ENCODE peak calls at places on chromosomes 12 and 14, in four cellular contexts. B is uterus, A is heart left ventricle, E is AG04450. X is an unnamed sample.

GRCh38 chr14:63764103-63764502 is 36.2 kb upstream of the SGPP1 start:
- DNase-seq in B (no peak), A (no peak), E (peak; percentile 24), X (no peak)

GRCh38 chr12:72134934-72135333 is 137.2 kb upstream of the TRHDE start:
- DNase-seq in B (no peak), A (no peak), E (no peak), X (no peak)

GRCh38 chr12:96177013-96177412 is 17.2 kb upstream of the ELK3 start:
- DNase-seq in B (no peak), A (no peak), E (no peak), X (no peak)

GRCh38 chr12:105573574-105573973 is 243.1 kb downstream of the C12orf75 start:
- DNase-seq in B (no peak), A (no peak), E (no peak), X (no peak)

GRCh38 chr14:100592461-100592871 is 5.2 kb upstream of the BEGAIN start:
- DNase-seq in B (no peak), A (peak; percentile 9), E (no peak), X (no peak)

GRCh38 chr14:105021656-105022275 is 883 bp upstream of the CDCA4 start:
- DNase-seq in B (peak; percentile 54), A (peak; percentile 36), E (no peak), X (peak; percentile 39)

GRCh38 chr12:25384038-25384953 is 133.6 kb upstream of the KRAS start:
- DNase-seq in B (no peak), A (no peak), E (no peak), X (no peak)

GRCh38 chr12:12538535-12538934 is 24.1 kb downstream of the DUSP16 start:
- DNase-seq in B (no peak), A (no peak), E (no peak), X (no peak)

GRCh38 chr12:57205931-57206330 is 10.7 kb upstream of the NXPH4 start:
- DNase-seq in B (no peak), A (no peak), E (no peak), X (no peak)

GRCh38 chr14:30078827-30079402 is 151.3 kb upstream of the PRKD1 start:
- DNase-seq in B (no peak), A (no peak), E (no peak), X (no peak)

GRCh38 chr12:89948266-89949175 is 239.9 kb upstream of the ATP2B1 start:
- DNase-seq in B (no peak), A (no peak), E (no peak), X (no peak)

GRCh38 chr12:132148368-132149045 is 4.2 kb downstream of the NOC4L start:
- DNase-seq in B (no peak), A (no peak), E (no peak), X (peak; percentile 10)

GRCh38 chr14:75229923-75230792 is 48.5 kb upstream of the FOS start:
- DNase-seq in B (no peak), A (no peak), E (no peak), X (no peak)

GRCh38 chr12:41234672-41235071 is 46.6 kb downstream of the PDZRN4 start:
- DNase-seq in B (no peak), A (no peak), E (no peak), X (no peak)

GRCh38 chr14:89669209-89669608 is 252.2 kb upstream of the FOXN3 start:
- DNase-seq in B (no peak), A (peak; percentile 25), E (no peak), X (peak; percentile 30)

GRCh38 chr12:96427269-96427729 is 27.1 kb upstream of the CDK17 start:
- DNase-seq in B (peak; percentile 71), A (peak; percentile 60), E (peak; percentile 100), X (peak; percentile 45)

GRCh38 chr14:56002876-56003625 is 115.2 kb upstream of the PELI2 start:
- DNase-seq in B (no peak), A (no peak), E (no peak), X (no peak)

DNA sequence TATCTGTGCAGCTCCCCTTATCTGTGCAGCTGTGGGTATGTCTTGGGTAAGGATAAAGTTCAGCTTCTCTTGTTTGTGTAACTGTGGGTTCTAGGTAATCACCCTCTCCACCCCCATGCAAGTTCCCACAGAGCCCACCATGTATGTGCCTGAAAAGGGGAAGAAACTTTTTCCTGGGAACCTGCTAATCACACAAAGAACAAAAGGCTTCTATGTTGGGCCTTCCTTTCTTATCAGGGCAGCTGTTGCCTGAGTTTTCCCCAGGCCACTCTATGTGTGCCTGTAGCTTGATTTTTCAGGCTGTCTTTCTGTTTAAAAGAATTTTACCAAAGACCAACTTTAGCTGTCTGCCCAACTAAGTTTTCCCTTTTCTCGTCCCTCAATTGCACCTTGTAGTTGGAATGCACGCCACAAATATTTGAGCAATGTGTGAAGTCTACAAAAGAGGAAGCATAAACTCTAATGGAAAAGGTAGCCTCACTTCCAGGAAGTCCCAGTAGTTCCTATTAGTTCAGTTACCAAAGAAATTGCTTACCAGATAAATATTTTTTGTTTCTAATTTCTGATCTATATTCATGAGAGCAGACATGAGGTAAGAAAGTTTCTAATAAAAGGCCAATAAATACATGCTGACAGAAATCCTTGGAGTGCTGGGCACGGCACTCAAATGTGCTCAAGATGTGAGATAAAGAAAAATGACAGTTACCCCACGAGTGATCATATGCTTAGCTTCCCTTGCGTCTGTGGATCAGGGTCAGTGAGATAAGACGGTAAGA is 2.7 kb upstream of the GALC start:
- DNase-seq in B (no peak), A (no peak), E (no peak), X (peak; percentile 56)
- H3K4me3 ChIP-seq in B (no peak overlapping the region), A (no peak overlapping the region), E (no peak overlapping the region), X (no peak overlapping the region)

GRCh38 chr12:4412462-4412861 is 33.0 kb upstream of the FGF23 start:
- DNase-seq in B (no peak), A (no peak), E (no peak), X (no peak)
- H3K9me3 ChIP-seq in B (no peaks in the 10 kb centered on the region), A (no peaks in the 10 kb centered on the region), E (no peaks in the 10 kb centered on the region), X (no peaks in the 10 kb centered on the region)

GRCh38 chr14:68373847-68374582 is 418.9 kb downstream of the ZFP36L1 start:
- DNase-seq in B (no peak), A (no peak), E (no peak), X (no peak)
- TF ChIP-seq CTCF in B (no peak), A (no peak), E (no peak), X (no peak)

GRCh38 chr12:54018608-54018984 is 9.6 kb upstream of the HOXC6 start:
- DNase-seq in B (peak; percentile 80), A (no peak), E (no peak), X (peak; percentile 85)
- H3K4me3 ChIP-seq in B (peak overlapping the region; percentile 49), A (peak overlapping the region; percentile 41), E (no peak overlapping the region), X (no peak overlapping the region)

GRCh38 chr14:50022661-50023060 is 93.7 kb downstream of the VCPKMT start:
- DNase-seq in B (no peak), A (no peak), E (no peak), X (no peak)
- H3K9me3 ChIP-seq in B (no peaks in the 10 kb centered on the region), A (peaks cover 5% of the 10 kb centered on the region), E (peaks cover 9% of the 10 kb centered on the region), X (no peaks in the 10 kb centered on the region)